ENCODE peak calls at places on chromosomes 5 and 9, in four cellular contexts. One of them, this sample, is unnamed.

GRCh38 chr9:73577867-73578266 is 426.2 kb downstream of the ANXA1 start:
- DNase-seq in GM23338: no peak
- DNase-seq in AG10803: peak; percentile 2
- DNase-seq in epithelial cell of prostate: no peak
- DNase-seq in this sample: no peak

GRCh38 chr9:119675951-119676350 is 306.7 kb upstream of the BRINP1 start:
- DNase-seq in AG10803: no peak
- DNase-seq in GM23338: peak; percentile 27
- DNase-seq in epithelial cell of prostate: no peak
- DNase-seq in this sample: no peak

GRCh38 chr9:3741729-3742128 is 215.9 kb upstream of the RFX3 start:
- DNase-seq in AG10803: no peak
- DNase-seq in epithelial cell of prostate: no peak
- DNase-seq in GM23338: no peak
- DNase-seq in this sample: no peak

GRCh38 chr5:143649869-143650268 is 162.1 kb upstream of the HMHB1 start:
- DNase-seq in epithelial cell of prostate: no peak
- DNase-seq in GM23338: no peak
- DNase-seq in AG10803: peak; percentile 87
- DNase-seq in this sample: no peak

GRCh38 chr5:1418921-1419280 is 26.3 kb downstream of the SLC6A3 start:
- DNase-seq in AG10803: no peak
- DNase-seq in epithelial cell of prostate: no peak
- DNase-seq in GM23338: no peak
- DNase-seq in this sample: no peak

GRCh38 chr5:98933446-98934072 is 4.8 kb upstream of the CHD1 start:
- DNase-seq in GM23338: no peak
- DNase-seq in AG10803: no peak
- DNase-seq in epithelial cell of prostate: no peak
- DNase-seq in this sample: no peak

GRCh38 chr5:104513194-104513602 is 950.6 kb upstream of the NUDT12 start:
- DNase-seq in epithelial cell of prostate: peak; percentile 10
- DNase-seq in AG10803: peak; percentile 6
- DNase-seq in GM23338: no peak
- DNase-seq in this sample: no peak

GRCh38 chr9:96620832-96621269 is 1.2 kb upstream of the CDC14B start:
- DNase-seq in AG10803: no peak
- DNase-seq in epithelial cell of prostate: no peak
- DNase-seq in GM23338: peak; percentile 81
- DNase-seq in this sample: peak; percentile 79

GRCh38 chr9:6833518-6834192 is 75.9 kb downstream of the KDM4C start:
- DNase-seq in AG10803: peak; percentile 5
- DNase-seq in epithelial cell of prostate: no peak
- DNase-seq in GM23338: no peak
- DNase-seq in this sample: no peak

GRCh38 chr9:137731216-137731946 is 112.6 kb downstream of the EHMT1 start:
- DNase-seq in epithelial cell of prostate: no peak
- DNase-seq in GM23338: no peak
- DNase-seq in AG10803: no peak
- DNase-seq in this sample: no peak

GRCh38 chr5:122844136-122844915 is 1.1 kb upstream of the SNX24 start:
- DNase-seq in GM23338: peak; percentile 48
- DNase-seq in epithelial cell of prostate: no peak
- DNase-seq in AG10803: no peak
- DNase-seq in this sample: no peak

GRCh38 chr9:87873607-87874319 is 8.9 kb upstream of the SPATA31E1 start:
- DNase-seq in epithelial cell of prostate: no peak
- DNase-seq in AG10803: no peak
- DNase-seq in GM23338: no peak
- DNase-seq in this sample: peak; percentile 15

GRCh38 chr9:114723926-114724325 is 41.9 kb upstream of the TEX48 start:
- DNase-seq in AG10803: peak; percentile 70
- DNase-seq in epithelial cell of prostate: no peak
- DNase-seq in GM23338: no peak
- DNase-seq in this sample: no peak

GRCh38 chr5:151108566-151108965 is 27.7 kb upstream of the TNIP1 start:
- DNase-seq in epithelial cell of prostate: no peak
- DNase-seq in GM23338: no peak
- DNase-seq in AG10803: no peak
- DNase-seq in this sample: no peak

GRCh38 chr5:10124287-10124686 is 125.4 kb downstream of the ATPSCKMT start:
- DNase-seq in GM23338: no peak
- DNase-seq in epithelial cell of prostate: no peak
- DNase-seq in AG10803: peak; percentile 50
- DNase-seq in this sample: no peak

GRCh38 chr5:128637031-128637430 is 99.0 kb upstream of the FBN2 start:
- DNase-seq in AG10803: peak; percentile 37
- DNase-seq in GM23338: no peak
- DNase-seq in epithelial cell of prostate: no peak
- DNase-seq in this sample: no peak